ENCODE peak calls at places on chromosome 17, in four cellular contexts. I is GM23248, C is PC-3, S is HCT116. V is an unnamed sample. For H3K9me2, the result is how much of the 10 kb centered on the place peaks cover.

GRCh38 chr17:15456972-15457722 is 10.3 kb downstream of the CDRT4 start:
- DNase-seq in I (peak), C (peak), S (no peak), V (no peak)

GRCh38 chr17:48571024-48571818 is 6.9 kb downstream of the HOXB4 start:
- DNase-seq in I (peak), C (no peak), S (no peak), V (no peak)

GRCh38 chr17:12402963-12403622 is 262.6 kb upstream of the MYOCD start:
- DNase-seq in I (peak), C (peak), S (no peak), V (no peak)

GRCh38 chr17:4130715-4131114 is 12.1 kb downstream of the ZZEF1 start:
- DNase-seq in I (peak), C (no peak), S (no peak), V (no peak)

GRCh38 chr17:4003501-4004421 is 39.5 kb upstream of the ATP2A3 start:
- DNase-seq in I (peak), C (no peak), S (no peak), V (no peak)

GRCh38 chr17:82300228-82300627 is 17.2 kb downstream of the CD7 start:
- DNase-seq in I (no peak), C (no peak), S (no peak), V (no peak)

GRCh38 chr17:53032861-53033271 is 789.9 kb upstream of the KIF2B start:
- DNase-seq in I (peak), C (peak), S (peak), V (peak)

GRCh38 chr17:20925091-20925490 is 117.7 kb downstream of the USP22 start:
- DNase-seq in I (peak), C (peak), S (no peak), V (no peak)

GRCh38 chr17:81148986-81149533 is 16.2 kb upstream of the PVALEF start:
- DNase-seq in I (no peak), C (no peak), S (no peak), V (no peak)

GRCh38 chr17:13919818-13920217 is 149.5 kb upstream of the COX10 start:
- DNase-seq in I (no peak), C (no peak), S (no peak), V (no peak)

GRCh38 chr17:81419333-81419885 is 24.2 kb downstream of the BAHCC1 start:
- DNase-seq in I (peak), C (peak), S (peak), V (no peak)

GRCh38 chr17:13266596-13266995 is 248.8 kb upstream of the ELAC2 start:
- DNase-seq in I (peak), C (peak), S (no peak), V (no peak)

GRCh38 chr17:17379197-17379991 is 76.2 kb downstream of the NT5M start:
- DNase-seq in I (no peak), C (no peak), S (no peak), V (no peak)

GRCh38 chr17:49588726-49589555 is 13.3 kb downstream of the NXPH3 start:
- DNase-seq in I (peak), C (peak), S (no peak), V (no peak)

GRCh38 chr17:37493249-37494027 is 3.7 kb downstream of the DUSP14 start:
- DNase-seq in I (peak), C (peak), S (peak), V (no peak)

GRCh38 chr17:35313875-35314409 is 59.5 kb downstream of the SLFN11 start:
- DNase-seq in I (peak), C (no peak), S (no peak), V (no peak)

GRCh38 chr17:48630925-48631692 is 5.0 kb upstream of the HOXB9 start:
- DNase-seq in I (no peak), C (no peak), S (no peak), V (no peak)

GRCh38 chr17:10192500-10192899 is 5.9 kb downstream of the GAS7 start:
- DNase-seq in I (peak), C (no peak), S (no peak), V (no peak)

GRCh38 chr17:59851431-59852375 is 41.0 kb downstream of the TUBD1 start:
- DNase-seq in I (peak), C (peak), S (no peak), V (no peak)

GRCh38 chr17:68511671-68512246 is 471 bp upstream of the PRKAR1A start:
- DNase-seq in I (peak), C (peak), S (peak), V (peak)

GRCh38 chr17:49595328-49595727 is 19.7 kb downstream of the NXPH3 start:
- DNase-seq in I (no peak), C (no peak), S (no peak), V (no peak)

GRCh38 chr17:30477758-30478115 is 529 bp downstream of the GOSR1 start:
- DNase-seq in I (peak), C (no peak), S (no peak), V (peak)

GRCh38 chr17:10843806-10844205 is 5.9 kb upstream of the PIRT start:
- DNase-seq in I (peak), C (no peak), S (no peak), V (no peak)

GRCh38 chr17:2700031-2700490 is 11.5 kb downstream of the CLUH start:
- DNase-seq in I (no peak), C (no peak), S (no peak), V (no peak)

GRCh38 chr17:32586666-32587065 is 99.9 kb downstream of the CDK5R1 start:
- DNase-seq in I (peak), C (peak), S (no peak), V (no peak)

GRCh38 chr17:13337864-13338371 is 263.8 kb downstream of the HS3ST3A1 start:
- DNase-seq in I (peak), C (peak), S (peak), V (peak)

GRCh38 chr17:81869221-81870154 is 1.6 kb downstream of the ARHGDIA start:
- DNase-seq in I (peak), C (peak), S (no peak), V (no peak)

GRCh38 chr17:57440522-57441269 is 184.4 kb downstream of the MSI2 start:
- DNase-seq in I (peak), C (peak), S (peak), V (no peak)

GRCh38 chr17:915416-916201 is 64.0 kb downstream of the NXN start:
- DNase-seq in I (no peak), C (no peak), S (no peak), V (no peak)

GRCh38 chr17:16877102-16877501 is 94.8 kb downstream of the TNFRSF13B start:
- DNase-seq in I (peak), C (peak), S (no peak), V (no peak)

GRCh38 chr17:50064253-50064991 is 8.5 kb downstream of the ITGA3 start:
- DNase-seq in I (peak), C (peak), S (peak), V (no peak)

GRCh38 chr17:31490019-31490383 is 98.5 kb downstream of the RAB11FIP4 start:
- DNase-seq in I (no peak), C (no peak), S (no peak), V (no peak)

GRCh38 chr17:59783221-59784016 is 76.0 kb downstream of the VMP1 start:
- DNase-seq in I (peak), C (peak), S (peak), V (no peak)

GRCh38 chr17:45019177-45019711 is 32.2 kb downstream of the DCAKD start:
- DNase-seq in I (peak), C (peak), S (no peak), V (peak)

GRCh38 chr17:36884495-36885160 is 52.6 kb upstream of the LHX1 start:
- DNase-seq in I (no peak), C (no peak), S (no peak), V (no peak)

GRCh38 chr17:12693640-12694039 is 27.9 kb downstream of the MYOCD start:
- DNase-seq in I (peak), C (no peak), S (no peak), V (no peak)

GRCh38 chr17:59373879-59374495 is 42.5 kb downstream of the YPEL2 start:
- DNase-seq in I (peak), C (no peak), S (no peak), V (no peak)

GRCh38 chr17:5532581-5532980 is 46.2 kb downstream of the MIS12 start:
- DNase-seq in I (no peak), C (no peak), S (no peak), V (no peak)

GRCh38 chr17:11319894-11320293 is 78.9 kb downstream of the SHISA6 start:
- DNase-seq in I (no peak), C (no peak), S (no peak), V (no peak)

GRCh38 chr17:37752482-37752881 is 7.6 kb upstream of the HNF1B start:
- DNase-seq in I (peak), C (peak), S (no peak), V (no peak)

GRCh38 chr17:8961861-8962260 is 3.6 kb downstream of the PIK3R5 start:
- DNase-seq in I (no peak), C (no peak), S (no peak), V (no peak)
- H3K9ac ChIP-seq in I (no peak), C (no peak), S (no peak), V (no peak)

DNA sequence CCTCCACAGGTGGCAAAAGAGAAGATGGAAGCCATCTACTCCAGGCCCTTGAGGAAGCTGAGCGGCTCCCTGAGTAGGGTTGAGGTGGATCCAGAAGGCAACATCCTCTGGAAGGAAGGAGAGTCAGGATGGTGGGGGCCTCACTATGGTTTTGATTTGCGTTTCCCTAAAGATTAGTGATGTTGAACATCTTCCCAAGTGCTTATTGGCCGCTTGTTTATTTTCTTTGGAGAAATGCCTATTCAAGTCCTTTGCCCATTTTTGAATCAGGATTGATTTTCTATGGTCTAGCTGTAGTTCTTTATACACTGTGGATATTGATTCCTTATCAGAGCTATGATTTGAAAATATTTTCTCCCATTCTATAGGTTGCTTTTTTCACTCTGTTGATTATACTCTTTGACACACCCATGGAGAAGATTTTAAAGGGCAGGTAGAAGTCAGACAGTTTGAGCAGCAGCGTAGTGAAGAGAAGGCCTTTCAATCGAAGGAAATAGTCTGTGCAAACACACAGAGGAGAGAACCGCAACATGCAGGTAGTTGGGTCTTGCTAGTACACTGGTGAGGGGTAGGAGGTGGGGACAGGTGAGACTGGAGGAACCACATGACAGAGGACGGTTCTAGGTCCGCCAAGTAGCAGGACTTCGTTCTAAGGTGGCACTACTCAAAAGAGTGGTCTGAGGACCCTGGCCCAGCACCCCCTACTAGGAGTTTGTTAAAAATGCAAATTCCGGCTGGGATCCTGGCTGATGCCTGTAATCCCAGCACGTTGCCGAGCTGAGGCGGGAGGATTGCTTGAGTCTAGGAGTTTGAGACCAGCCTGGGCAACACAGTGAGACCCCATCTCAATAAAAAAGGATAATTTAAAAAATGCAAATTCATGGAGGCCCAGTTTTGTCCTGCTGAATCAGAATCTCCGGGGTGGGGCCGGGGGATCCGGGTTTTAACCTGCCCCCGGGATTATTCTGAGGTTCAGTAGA is 58.9 kb downstream of the WSB1 start:
- DNase-seq in I (peak), C (no peak), S (no peak), V (no peak)
- H3K9me2 ChIP-seq in I (under half), C (under half), S (under half), V (under half)

GRCh38 chr17:40061532-40062038 is 1.2 kb upstream of the THRA start:
- DNase-seq in I (no peak), C (no peak), S (no peak), V (no peak)

GRCh38 chr17:40062347-40063033 is at the start of gene THRA:
- DNase-seq in I (peak), C (peak), S (no peak), V (peak)

GRCh38 chr17:40059729-40060475 is 2.9 kb upstream of the THRA start:
- DNase-seq in I (no peak), C (no peak), S (no peak), V (no peak)

GRCh38 chr17:40058865-40059264 is 3.9 kb upstream of the THRA start:
- DNase-seq in I (no peak), C (no peak), S (no peak), V (no peak)

DNA sequence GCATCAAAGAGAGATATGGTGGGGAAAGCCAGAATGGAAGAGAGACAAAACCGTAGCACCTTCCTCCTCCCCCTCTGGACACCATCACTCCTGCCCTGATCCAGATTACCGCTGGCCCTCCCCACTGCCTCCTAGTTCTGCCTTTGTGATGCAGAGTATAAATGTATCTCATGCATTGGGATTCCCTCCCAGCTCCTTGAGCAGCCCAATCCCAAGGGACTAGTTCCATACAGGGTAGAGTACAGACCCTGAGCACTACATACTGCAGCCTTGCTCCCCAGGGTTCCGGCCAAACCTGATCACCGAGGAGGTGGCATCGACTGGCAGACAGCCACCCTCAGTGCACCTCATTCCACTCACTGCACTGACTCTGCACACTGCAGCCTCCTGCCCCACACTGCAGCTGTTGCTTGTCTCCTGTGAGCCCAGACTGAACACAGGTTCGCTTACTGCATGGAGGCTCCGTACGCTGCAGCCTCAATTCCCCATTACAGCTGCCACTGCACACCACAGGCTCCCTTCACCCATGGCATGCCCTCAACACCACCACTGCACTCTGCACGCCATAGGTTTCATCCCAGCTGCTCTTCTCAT is 1.8 kb upstream of the THRA start:
- DNase-seq in I (no peak), C (no peak), S (no peak), V (no peak)
- H3K4me3 ChIP-seq in I (no peak), C (no peak), S (no peak), V (no peak)

GRCh38 chr17:43598359-43599045 is 52.4 kb upstream of the ETV4 start:
- DNase-seq in I (no peak), C (no peak), S (no peak), V (no peak)
- H3K9ac ChIP-seq in I (no peak), C (no peak), S (no peak), V (no peak)

DNA sequence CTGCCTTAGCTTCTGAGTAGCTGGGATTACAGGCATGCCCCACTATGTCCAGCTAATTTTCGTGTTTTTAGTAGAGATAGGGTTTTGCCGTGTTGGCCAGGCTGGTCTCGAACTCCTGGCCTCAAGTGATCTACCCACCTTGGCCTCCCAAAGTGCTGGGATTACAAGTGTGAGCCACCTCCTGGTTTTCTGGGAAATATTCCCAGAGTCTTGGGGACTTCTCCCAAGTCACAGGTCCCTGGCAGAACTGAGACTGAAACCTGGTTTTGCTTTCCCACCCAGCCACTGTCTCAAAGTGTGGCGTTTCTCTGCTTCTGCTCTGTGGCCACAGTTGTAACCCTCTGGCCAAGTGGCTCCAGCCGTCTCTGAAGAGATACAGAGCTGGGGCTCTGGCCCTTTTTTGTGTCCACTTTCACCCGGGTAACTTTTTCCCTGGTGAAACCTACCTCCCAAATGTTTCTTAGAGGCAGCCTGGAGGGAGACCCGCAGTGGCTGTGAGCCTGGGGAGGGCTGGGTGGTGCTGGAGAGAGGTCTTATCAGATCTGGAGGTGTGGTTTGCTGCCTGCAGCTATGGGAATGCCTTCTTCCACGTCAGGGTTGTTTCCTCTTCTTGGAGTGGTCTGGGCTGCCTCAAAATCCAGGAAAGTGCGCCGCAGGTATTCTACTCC is 5.1 kb downstream of the KSR1 start:
- DNase-seq in I (no peak), C (no peak), S (no peak), V (no peak)
- H3K9me2 ChIP-seq in I (under half), C (under half), S (under half), V (under half)

GRCh38 chr17:65609749-65610148 is 48.3 kb upstream of the AXIN2 start:
- DNase-seq in I (no peak), C (no peak), S (no peak), V (no peak)
- H3K4me3 ChIP-seq in I (no peak), C (no peak), S (no peak), V (no peak)

GRCh38 chr17:64008830-64009229 is 10.7 kb downstream of the PRR29 start:
- DNase-seq in I (no peak), C (no peak), S (no peak), V (no peak)
- H3K9ac ChIP-seq in I (no peak), C (no peak), S (no peak), V (no peak)

GRCh38 chr17:73358668-73359067 is 46.9 kb upstream of the CDC42EP4 start:
- DNase-seq in I (no peak), C (no peak), S (no peak), V (no peak)
- H3K9me2 ChIP-seq in I (under half), C (under half), S (under half), V (under half)

DNA sequence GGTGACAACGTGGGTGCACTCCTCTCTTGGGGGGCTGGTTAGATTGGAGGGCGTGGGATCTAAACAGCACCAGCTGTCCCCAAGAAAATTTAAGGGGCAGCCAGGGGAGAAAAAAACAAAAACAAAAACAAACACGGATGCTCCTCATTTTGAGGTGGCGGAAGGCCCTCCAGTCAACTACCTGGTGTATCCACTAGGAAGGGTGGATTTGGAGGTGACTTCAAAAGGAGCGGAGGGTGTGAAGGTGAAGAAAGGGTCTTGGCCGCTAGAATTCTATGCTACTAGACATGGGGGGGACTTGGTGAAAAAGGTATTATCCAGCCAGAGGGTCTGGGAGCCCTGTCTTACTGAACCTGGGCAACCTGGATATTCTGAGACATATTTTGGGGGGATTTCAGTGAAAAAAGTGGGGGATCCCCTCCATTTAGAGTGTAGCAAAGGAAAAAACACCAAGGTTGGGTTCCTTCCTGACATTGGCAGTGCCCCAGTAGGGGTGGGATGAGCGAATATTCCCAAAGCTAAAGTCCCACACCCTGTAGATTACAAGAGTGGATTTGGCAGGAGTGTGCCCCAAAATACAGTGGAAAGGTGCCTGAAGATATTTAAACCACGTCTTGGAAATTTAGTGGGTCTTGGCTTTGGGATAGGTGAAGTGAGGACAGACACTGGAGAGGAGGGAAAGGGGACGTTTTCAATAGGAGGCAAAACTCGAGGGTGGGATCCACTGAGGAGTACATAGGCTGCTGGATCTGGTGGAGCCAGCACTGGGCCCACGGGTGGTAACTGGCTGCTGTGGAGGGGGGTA is 454 bp upstream of the FGF11 start:
- DNase-seq in I (no peak), C (no peak), S (no peak), V (no peak)
- H3K4me3 ChIP-seq in I (no peak), C (no peak), S (no peak), V (no peak)